ENCODE peak calls at places on chromosomes 12 and 14, in five cellular contexts. P is activated CD4-positive, alpha-beta T cell treated with anti-CD3 and anti-CD28 coated beads for 48 hours; Q is activated gamma-delta T cell treated with Interleukin-2 at 50 U/mL for 16 hours; R is IMR-90; Y is T-helper 17 cell. V is an unnamed sample.

GRCh38 chr12:104668274-104668718 is 211.5 kb downstream of the CHST11 start:
- DNase-seq in R (peak), Q (no peak), Y (no peak), P (no peak), V (no peak)

GRCh38 chr12:75209782-75210138 is at the start of gene KCNC2:
- DNase-seq in P (no peak), R (no peak), Y (no peak), Q (no peak), V (no peak)

GRCh38 chr14:50038398-50039119 is 77.8 kb downstream of the VCPKMT start:
- DNase-seq in P (peak), Q (no peak), R (peak), Y (no peak), V (peak)

GRCh38 chr12:60035835-60036234 is 440.0 kb downstream of the SLC16A7 start:
- DNase-seq in R (peak), P (no peak), Y (no peak), Q (no peak), V (no peak)

GRCh38 chr12:13220848-13221247 is 24.3 kb downstream of the EMP1 start:
- DNase-seq in Q (no peak), P (no peak), Y (no peak), R (no peak), V (no peak)

GRCh38 chr12:70106347-70106746 is 136.9 kb upstream of the CNOT2 start:
- DNase-seq in P (no peak), Q (no peak), Y (no peak), R (no peak), V (no peak)

GRCh38 chr12:92356405-92356804 is 210.8 kb upstream of the BTG1 start:
- DNase-seq in Q (no peak), P (no peak), Y (no peak), R (no peak), V (no peak)

GRCh38 chr14:102320033-102320660 is 601 bp downstream of the ZNF839 start:
- DNase-seq in Y (peak), R (peak), Q (peak), P (peak), V (peak)

GRCh38 chr12:42744539-42745156 is 155.1 kb upstream of the PRICKLE1 start:
- DNase-seq in P (no peak), Q (no peak), Y (no peak), R (no peak), V (no peak)

GRCh38 chr12:30862486-30862885 is 64.1 kb upstream of the TSPAN11 start:
- DNase-seq in Q (no peak), R (peak), Y (no peak), P (no peak), V (no peak)

GRCh38 chr14:101687756-101688546 is 73.6 kb upstream of the PPP2R5C start:
- DNase-seq in R (no peak), Y (no peak), P (no peak), Q (no peak), V (no peak)

GRCh38 chr12:6765048-6765633 is 1.0 kb upstream of the PTMS start:
- DNase-seq in P (no peak), Q (no peak), Y (no peak), R (no peak), V (no peak)

GRCh38 chr12:107368586-107368985 is 275.2 kb upstream of the CRY1 start:
- DNase-seq in R (no peak), P (peak), Y (no peak), Q (no peak), V (no peak)

GRCh38 chr14:35854696-35855270 is 28.6 kb downstream of the BRMS1L start:
- DNase-seq in Q (no peak), R (no peak), Y (no peak), P (no peak), V (no peak)

GRCh38 chr12:48185181-48185919 is 1.9 kb downstream of the CCDC184 start:
- DNase-seq in P (no peak), R (no peak), Y (no peak), Q (no peak), V (no peak)

GRCh38 chr12:116293687-116294463 is 16.4 kb upstream of the MED13L start:
- DNase-seq in Q (no peak), P (no peak), R (no peak), Y (no peak), V (no peak)

GRCh38 chr12:47846294-47846996 is 26.7 kb upstream of the HDAC7 start:
- DNase-seq in R (no peak), Q (no peak), Y (no peak), P (no peak), V (no peak)

GRCh38 chr12:127214196-127214595 is 1052.8 kb upstream of the TMEM132C start:
- DNase-seq in Q (no peak), R (no peak), P (no peak), Y (no peak), V (no peak)

GRCh38 chr14:73467377-73467776 is 9.0 kb upstream of the NUMB start:
- DNase-seq in R (peak), Q (no peak), Y (no peak), P (peak), V (no peak)

GRCh38 chr14:63544641-63545234 is 1.6 kb upstream of the PPP2R5E start:
- DNase-seq in Y (no peak), R (peak), P (no peak), Q (no peak), V (no peak)

GRCh38 chr14:103022669-103023044 is 34.7 kb downstream of the CDC42BPB start:
- DNase-seq in P (no peak), Y (no peak), R (no peak), Q (no peak), V (no peak)

GRCh38 chr12:116194935-116195431 is 82.5 kb downstream of the MED13L start:
- DNase-seq in R (no peak), Y (peak), Q (peak), P (peak), V (peak)

GRCh38 chr12:4621511-4621910 is 27.3 kb downstream of the AKAP3 start:
- DNase-seq in P (no peak), Y (no peak), R (no peak), Q (no peak), V (no peak)

GRCh38 chr14:100634026-100634425 is 46.8 kb upstream of the BEGAIN start:
- DNase-seq in R (no peak), Q (no peak), Y (no peak), P (no peak), V (no peak)

GRCh38 chr14:44756577-44756976 is 205.2 kb downstream of the KLHL28 start:
- DNase-seq in R (no peak), Y (no peak), Q (no peak), P (no peak), V (no peak)